ENCODE peak calls at places on chromosomes 11 and 22, in five cellular contexts. D is neuronal stem cell, R is H9, Z is H1, X is IMR-90. U is an unnamed sample.

GRCh38 chr11:96293583-96293982 is 49.4 kb downstream of the MAML2 start:
- DNase-seq in D (no peak), R (no peak), Z (no peak), X (no peak), U (no peak)

GRCh38 chr11:57597461-57597892 is at the start of gene SERPING1:
- DNase-seq in D (no peak), R (no peak), Z (no peak), X (no peak), U (no peak)

GRCh38 chr11:31442086-31442485 is 67.3 kb downstream of the IMMP1L start:
- DNase-seq in D (no peak), R (no peak), Z (no peak), X (no peak), U (no peak)

GRCh38 chr11:131945695-131946094 is 575.3 kb downstream of the NTM start:
- DNase-seq in D (no peak), R (no peak), Z (no peak), X (no peak), U (no peak)

GRCh38 chr11:74520316-74520715 is 26.8 kb upstream of the LIPT2 start:
- DNase-seq in D (no peak), R (no peak), Z (no peak), X (no peak), U (no peak)

GRCh38 chr11:41851743-41852142 is 392.3 kb upstream of the LRRC4C start:
- DNase-seq in D (no peak), R (no peak), Z (no peak), X (no peak), U (no peak)

GRCh38 chr11:35857922-35858321 is 85.9 kb upstream of the LDLRAD3 start:
- DNase-seq in D (no peak), R (no peak), Z (no peak), X (no peak), U (no peak)

GRCh38 chr11:68673291-68673930 is 10.9 kb upstream of the GAL start:
- DNase-seq in D (no peak), R (no peak), Z (no peak), X (no peak), U (no peak)

GRCh38 chr11:113615098-113615497 is 91.0 kb downstream of the TMPRSS5 start:
- DNase-seq in D (no peak), R (no peak), Z (no peak), X (no peak), U (no peak)

GRCh38 chr22:22558071-22558971 is 744 bp downstream of the PRAME start:
- DNase-seq in D (no peak), R (no peak), Z (no peak), X (no peak), U (no peak)

GRCh38 chr11:75499423-75500305 is 26.1 kb downstream of the GDPD5 start:
- DNase-seq in D (no peak), R (no peak), Z (no peak), X (peak), U (peak)

GRCh38 chr11:132427611-132428010 is 1057.2 kb downstream of the NTM start:
- DNase-seq in D (no peak), R (no peak), Z (no peak), X (no peak), U (no peak)

GRCh38 chr22:48503035-48503625 is 1324.5 kb downstream of the BRD1 start:
- DNase-seq in D (no peak), R (no peak), Z (no peak), X (no peak), U (no peak)

GRCh38 chr11:72441647-72442267 is 7.4 kb upstream of the CLPB start:
- DNase-seq in D (no peak), R (no peak), Z (no peak), X (peak), U (peak)

GRCh38 chr11:76166314-76166713 is 40.0 kb downstream of the WNT11 start:
- DNase-seq in D (no peak), R (no peak), Z (no peak), X (no peak), U (peak)

GRCh38 chr11:5736396-5736795 is at the start of gene OR56B1:
- DNase-seq in D (no peak), R (no peak), Z (no peak), X (no peak), U (no peak)

GRCh38 chr11:71431271-71431670 is 16.9 kb downstream of the DHCR7 start:
- DNase-seq in D (no peak), R (no peak), Z (no peak), X (no peak), U (no peak)

GRCh38 chr11:129117595-129118350 is 74.4 kb downstream of the ARHGAP32 start:
- DNase-seq in D (peak), R (no peak), Z (no peak), X (peak), U (peak)

GRCh38 chr22:31852691-31853370 is 91.5 kb upstream of the YWHAH start:
- DNase-seq in D (no peak), R (no peak), Z (no peak), X (peak), U (no peak)

GRCh38 chr11:28836285-28837081 is 728.3 kb downstream of the METTL15 start:
- DNase-seq in D (peak), R (no peak), Z (no peak), X (peak), U (peak)

GRCh38 chr11:1597331-1597741 is 758 bp downstream of the KRTAP5-2 start:
- DNase-seq in D (no peak), R (no peak), Z (no peak), X (no peak), U (no peak)

GRCh38 chr22:17199131-17199731 is 20.0 kb downstream of the ADA2 start:
- DNase-seq in D (peak), R (peak), Z (peak), X (peak), U (peak)

GRCh38 chr22:47187558-47187957 is 425.1 kb downstream of the TBC1D22A start:
- DNase-seq in D (no peak), R (no peak), Z (no peak), X (no peak), U (no peak)

GRCh38 chr11:68775951-68776388 is 24.6 kb upstream of the TESMIN start:
- DNase-seq in D (no peak), R (no peak), Z (no peak), X (no peak), U (no peak)

GRCh38 chr22:24159650-24160049 is 21.6 kb upstream of the SUSD2 start:
- DNase-seq in D (no peak), R (no peak), Z (no peak), X (no peak), U (no peak)

GRCh38 chr22:50184004-50184461 is 1.7 kb upstream of the TRABD start:
- DNase-seq in D (no peak), R (no peak), Z (no peak), X (peak), U (no peak)

GRCh38 chr11:129143335-129143734 is 48.8 kb downstream of the ARHGAP32 start:
- DNase-seq in D (peak), R (no peak), Z (peak), X (peak), U (peak)

GRCh38 chr11:33622231-33622630 is 78.4 kb downstream of the C11orf91 start:
- DNase-seq in D (no peak), R (no peak), Z (no peak), X (peak), U (no peak)
- H4K91ac ChIP-seq in D (no peak), R (no peak), Z (no peak), X (no peak), U (no peak)

DNA sequence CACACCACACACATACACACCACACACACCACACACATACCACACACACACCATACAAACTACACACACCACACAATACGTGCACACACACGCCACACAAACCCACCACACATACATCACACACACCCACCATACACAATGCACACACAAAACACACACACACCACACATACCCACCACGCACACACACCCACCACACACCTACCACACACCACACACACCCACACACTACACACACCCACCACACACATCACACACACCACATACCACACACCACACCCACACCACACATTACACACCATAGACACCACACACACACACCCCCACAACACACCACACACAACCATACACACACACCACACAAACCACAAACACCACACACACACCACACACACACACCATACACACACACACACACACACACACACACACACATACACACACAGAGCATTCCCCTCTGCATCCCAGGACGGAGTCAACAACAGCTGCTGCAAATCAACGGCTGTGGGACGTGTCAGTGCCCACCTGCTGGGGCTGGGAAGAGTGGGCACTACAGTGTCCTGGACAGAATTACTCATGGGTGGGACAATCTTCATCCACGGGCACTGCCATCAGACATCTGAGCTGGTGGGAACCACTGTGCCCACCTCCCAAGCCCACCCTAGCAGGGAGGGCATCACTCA is 8.5 kb downstream of the TP53I11 start:
- DNase-seq in D (no peak), R (no peak), Z (no peak), X (no peak), U (no peak)
- H4K8ac ChIP-seq in D (peak), R (peak), Z (peak), X (no peak), U (peak)

GRCh38 chr22:38290347-38290746 is 17.5 kb upstream of the TMEM184B start:
- DNase-seq in D (no peak), R (no peak), Z (no peak), X (no peak), U (no peak)

GRCh38 chr22:38285015-38285414 is 12.2 kb upstream of the TMEM184B start:
- DNase-seq in D (no peak), R (no peak), Z (no peak), X (no peak), U (no peak)

GRCh38 chr22:38284042-38284402 is 11.2 kb upstream of the TMEM184B start:
- DNase-seq in D (no peak), R (no peak), Z (no peak), X (peak), U (peak)

GRCh38 chr22:38289583-38290082 is 16.8 kb upstream of the TMEM184B start:
- DNase-seq in D (no peak), R (no peak), Z (no peak), X (no peak), U (no peak)

DNA sequence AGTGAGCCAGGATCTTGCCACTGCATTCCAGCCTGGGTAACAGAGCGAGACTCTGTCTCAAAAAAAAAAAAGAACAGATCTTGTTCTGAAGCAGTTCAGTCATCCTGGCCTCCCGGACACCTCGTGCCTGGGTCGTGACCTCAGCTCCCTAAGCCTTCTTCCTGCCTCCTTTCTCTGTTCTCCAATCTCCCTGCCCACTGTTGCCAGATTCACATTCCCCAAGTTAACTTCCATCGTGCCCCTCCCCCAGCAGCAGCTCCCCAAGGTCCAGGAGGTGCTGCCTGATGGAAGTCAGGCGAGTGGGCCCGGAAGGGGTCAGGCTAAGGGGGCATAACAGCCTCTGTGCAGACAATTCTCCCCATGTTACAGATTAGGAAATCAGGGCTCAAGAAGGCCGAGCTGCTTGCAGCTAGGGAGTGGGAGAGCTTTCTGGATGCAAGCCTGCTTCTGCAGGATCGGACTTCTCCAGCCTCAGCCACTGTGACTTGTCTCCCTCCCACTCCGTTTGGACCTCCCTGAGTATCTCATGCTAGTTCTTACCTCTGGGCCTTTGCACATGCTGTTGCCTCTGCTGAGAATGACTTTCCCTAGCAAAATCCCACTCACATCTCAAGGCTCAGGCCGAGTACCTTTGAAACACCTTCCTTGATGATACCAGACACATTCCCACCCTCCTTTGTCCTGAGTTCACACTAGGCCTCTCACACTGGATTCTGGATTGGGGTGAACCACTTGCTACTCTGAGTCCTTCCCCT is 14.3 kb upstream of the TMEM184B start:
- DNase-seq in D (no peak), R (no peak), Z (no peak), X (no peak), U (no peak)
- H2BK120ac ChIP-seq in D (no peak), R (no peak), Z (no peak), X (no peak), U (no peak)

GRCh38 chr11:65900125-65900898 is at the start of gene FOSL1:
- DNase-seq in D (no peak), R (peak), Z (peak), X (peak), U (peak)
- H4K91ac ChIP-seq in D (no peak), R (no peak), Z (peak), X (peak), U (peak)

GRCh38 chr11:3165152-3165705 is at the start of gene OSBPL5:
- DNase-seq in D (no peak), R (no peak), Z (no peak), X (peak), U (peak)

GRCh38 chr11:3164138-3164539 is 971 bp downstream of the OSBPL5 start:
- DNase-seq in D (no peak), R (no peak), Z (no peak), X (no peak), U (no peak)

GRCh38 chr11:3165916-3166267 is 782 bp upstream of the OSBPL5 start:
- DNase-seq in D (no peak), R (no peak), Z (no peak), X (no peak), U (no peak)

GRCh38 chr11:3163241-3163981 is 1.7 kb downstream of the OSBPL5 start:
- DNase-seq in D (no peak), R (no peak), Z (no peak), X (no peak), U (no peak)

GRCh38 chr11:3164540-3165151 is 464 bp downstream of the OSBPL5 start:
- DNase-seq in D (no peak), R (no peak), Z (no peak), X (no peak), U (no peak)
- H4K8ac ChIP-seq in D (no peak), R (no peak), Z (peak), X (peak), U (no peak)

U was measured in mesenchymal stem cell.